ENCODE peak calls at places on chromosomes 16 and 17, in four cellular contexts. Y is retina, D is dorsolateral prefrontal cortex, B is HAP-1. T is an unnamed sample.

GRCh38 chr17:17414316-17414937 is 62.4 kb upstream of the MED9 start:
- DNase-seq in D (peak), B (no peak), Y (no peak), T (no peak)

GRCh38 chr16:61024180-61024900 is 1011.9 kb downstream of the CDH8 start:
- DNase-seq in D (no peak), Y (no peak), B (peak), T (no peak)

GRCh38 chr16:79868841-79869240 is 268.3 kb upstream of the MAF start:
- DNase-seq in B (no peak), Y (no peak), D (no peak), T (no peak)

GRCh38 chr17:72811976-72812687 is 280.4 kb downstream of the SLC39A11 start:
- DNase-seq in D (no peak), B (no peak), Y (no peak), T (no peak)

GRCh38 chr16:31695667-31696066 is 168.0 kb downstream of the AHSP start:
- DNase-seq in Y (no peak), B (no peak), D (no peak), T (peak)

GRCh38 chr17:65978881-65979280 is 213.1 kb downstream of the CEP112 start:
- DNase-seq in Y (no peak), D (no peak), B (no peak), T (peak)

GRCh38 chr16:12157510-12158093 is 181.1 kb downstream of the SNX29 start:
- DNase-seq in B (no peak), Y (no peak), D (no peak), T (no peak)

GRCh38 chr17:77691216-77692085 is 267.1 kb upstream of the TNRC6C start:
- DNase-seq in Y (no peak), B (no peak), D (no peak), T (no peak)

GRCh38 chr17:74296548-74296936 is 22.5 kb downstream of the DNAI2 start:
- DNase-seq in D (peak), B (peak), Y (peak), T (peak)

T was measured in left kidney.